ENCODE peak calls at places on chromosome 6, in four cellular contexts. J, T, L and U are unnamed samples.

GRCh38 chr6:168619560-168620314 is 178.8 kb downstream of the SMOC2 start:
- DNase-seq in T (no peak), J (no peak), L (no peak), U (no peak)

GRCh38 chr6:14696367-14696766 is 549.5 kb upstream of the JARID2 start:
- DNase-seq in J (no peak), T (no peak), L (no peak), U (no peak)

GRCh38 chr6:141685416-141685815 is 447.3 kb upstream of the GJE1 start:
- DNase-seq in T (no peak), L (no peak), J (no peak), U (no peak)

GRCh38 chr6:149899926-149900619 is 2.2 kb upstream of the RAET1E start:
- DNase-seq in T (no peak), L (peak; percentile 55), J (no peak), U (no peak)

GRCh38 chr6:11702039-11702795 is 76.4 kb downstream of the ADTRP start:
- DNase-seq in J (no peak), L (no peak), T (no peak), U (no peak)

GRCh38 chr6:131657630-131658111 is 20.6 kb downstream of the ENPP3 start:
- DNase-seq in L (no peak), T (no peak), J (no peak), U (no peak)

GRCh38 chr6:80217799-80218198 is 111.3 kb downstream of the BCKDHB start:
- DNase-seq in J (no peak), T (no peak), L (no peak), U (no peak)

GRCh38 chr6:13478525-13478962 is 8.9 kb downstream of the GFOD1 start:
- DNase-seq in J (no peak), T (no peak), L (no peak), U (no peak)

GRCh38 chr6:53608386-53608785 is 57.2 kb downstream of the KLHL31 start:
- DNase-seq in J (no peak), T (no peak), L (no peak), U (no peak)

GRCh38 chr6:25359191-25359861 is 80.2 kb downstream of the CARMIL1 start:
- DNase-seq in T (no peak), L (no peak), J (no peak), U (peak; percentile 36)

GRCh38 chr6:89255417-89255816 is 38.3 kb upstream of the GABRR1 start:
- DNase-seq in L (no peak), J (no peak), T (no peak), U (no peak)

GRCh38 chr6:89252902-89253301 is 35.7 kb upstream of the GABRR1 start:
- DNase-seq in T (no peak), J (no peak), L (no peak), U (no peak)

GRCh38 chr6:89257346-89257745 is 40.2 kb upstream of the GABRR1 start:
- DNase-seq in J (no peak), T (no peak), L (no peak), U (no peak)

GRCh38 chr6:89251976-89252375 is 34.8 kb upstream of the GABRR1 start:
- DNase-seq in L (no peak), T (no peak), J (no peak), U (no peak)

GRCh38 chr6:89254569-89254968 is 37.4 kb upstream of the GABRR1 start:
- DNase-seq in L (no peak), T (no peak), J (no peak), U (no peak)
- H3K27ac ChIP-seq in L (no peak overlapping the region), T (no peak overlapping the region), J (no peak overlapping the region), U (no peak overlapping the region)

DNA sequence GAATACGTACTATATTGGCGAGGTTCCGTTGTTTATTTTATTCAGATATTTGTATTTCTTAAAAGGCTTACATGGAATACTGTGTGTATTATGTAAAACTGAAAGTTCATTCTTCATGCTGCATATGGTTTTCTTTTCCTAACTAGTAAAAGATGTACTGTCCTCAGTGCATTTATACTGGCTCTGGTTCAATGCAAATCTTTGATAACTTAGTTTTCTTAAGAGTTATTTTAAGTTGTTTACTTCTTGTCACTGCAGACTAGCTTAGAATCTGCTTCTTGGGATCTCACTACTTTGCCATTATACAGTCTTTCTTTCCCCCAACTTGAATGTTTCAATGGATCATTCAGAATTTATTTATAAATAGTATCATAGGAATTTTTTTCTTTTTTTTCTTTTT is 42.0 kb downstream of the ADGRB3 start:
- DNase-seq in T (no peak), L (no peak), J (no peak), U (no peak)
- H3K4me3 ChIP-seq in T (no peak overlapping the region), L (no peak overlapping the region), J (no peak overlapping the region), U (no peak overlapping the region)

GRCh38 chr6:166156942-166157341 is 10.7 kb downstream of the TBXT start:
- DNase-seq in L (no peak), J (no peak), T (no peak), U (no peak)
- TF ChIP-seq CTCF in L (no peak), J (no peak), T (no peak), U (no peak)

GRCh38 chr6:110633731-110634130 is 157.3 kb upstream of the SLC22A16 start:
- DNase-seq in J (no peak), L (no peak), T (no peak), U (no peak)
- H3K27ac ChIP-seq in J (no peak overlapping the region), L (no peak overlapping the region), T (no peak overlapping the region), U (no peak overlapping the region)

DNA sequence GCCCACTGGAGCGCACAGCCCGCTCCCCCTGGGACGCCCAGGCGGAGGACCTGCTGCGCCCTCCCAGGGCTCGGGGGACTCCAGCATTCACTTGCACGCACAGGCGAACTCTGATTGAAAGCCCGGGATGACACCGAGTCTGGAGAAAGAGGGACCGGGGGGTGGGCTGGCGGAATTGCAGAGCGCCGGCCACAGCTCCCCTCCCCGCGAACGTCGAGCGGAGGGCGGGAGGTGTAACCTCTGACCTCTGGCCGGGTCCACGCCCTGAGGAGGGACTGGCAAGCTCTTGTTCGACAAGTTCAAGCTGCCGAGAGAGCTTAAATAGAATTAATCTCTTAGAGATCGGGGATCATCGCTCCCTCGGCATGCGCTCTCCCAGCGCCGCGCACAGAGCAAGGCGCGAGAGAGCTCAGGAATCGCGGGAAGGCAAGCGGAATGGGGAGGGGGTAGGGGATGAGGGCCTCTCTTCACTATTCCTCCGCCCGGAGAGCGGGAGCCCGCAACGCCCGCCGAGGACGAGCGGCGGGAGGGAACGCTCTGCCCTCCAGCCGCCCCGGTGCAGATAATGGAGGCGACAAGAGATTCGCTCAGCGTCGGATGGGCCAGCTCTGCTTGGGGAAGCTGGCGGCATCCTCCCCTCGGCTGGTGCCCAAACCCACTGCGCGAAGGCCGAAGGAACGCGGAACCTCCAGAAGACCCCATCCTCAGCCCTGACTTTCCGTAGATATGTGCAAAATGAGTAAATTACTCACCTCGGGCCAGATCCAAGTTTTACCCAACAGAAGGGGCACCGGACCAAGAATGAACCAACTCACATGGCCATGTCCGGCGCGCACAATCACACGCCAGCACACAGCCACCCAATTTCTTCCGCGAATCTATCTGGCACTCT is 761 bp upstream of the NR2E1 start:
- DNase-seq in L (no peak), J (no peak), T (no peak), U (no peak)
- H3K4me3 ChIP-seq in L (peak overlapping the region; percentile 10), J (no peak overlapping the region), T (no peak overlapping the region), U (no peak overlapping the region)

GRCh38 chr6:66396549-66396948 is 689.5 kb upstream of the EYS start:
- DNase-seq in J (no peak), L (no peak), T (no peak), U (no peak)
- TF ChIP-seq CTCF in J (no peak), L (no peak), T (no peak), U (no peak)

GRCh38 chr6:44071670-44072451 is 55.4 kb downstream of the MRPL14 start:
- DNase-seq in L (no peak), T (no peak), J (no peak), U (peak; percentile 48)
- H3K27ac ChIP-seq in L (peak overlapping the region; percentile 76), T (no peak overlapping the region), J (no peak overlapping the region), U (no peak overlapping the region)

GRCh38 chr6:137736048-137736846 is 130.8 kb upstream of the TNFAIP3 start:
- DNase-seq in J (no peak), T (no peak), L (no peak), U (no peak)
- H3K4me3 ChIP-seq in J (no peak overlapping the region), T (no peak overlapping the region), L (no peak overlapping the region), U (no peak overlapping the region)

GRCh38 chr6:46651766-46652165 is 852 bp downstream of the CYP39A1 start:
- DNase-seq in L (no peak), J (no peak), T (no peak), U (no peak)

GRCh38 chr6:46645265-46645664 is 7.4 kb downstream of the CYP39A1 start:
- DNase-seq in J (no peak), L (no peak), T (no peak), U (no peak)

GRCh38 chr6:46652232-46652602 is 401 bp downstream of the CYP39A1 start:
- DNase-seq in J (no peak), L (no peak), T (no peak), U (no peak)

GRCh38 chr6:46651006-46651405 is 1.6 kb downstream of the CYP39A1 start:
- DNase-seq in J (no peak), L (no peak), T (no peak), U (no peak)

GRCh38 chr6:46648869-46649488 is 3.6 kb downstream of the CYP39A1 start:
- DNase-seq in T (no peak), L (no peak), J (no peak), U (no peak)
- TF ChIP-seq CTCF in T (no peak), L (no peak), J (no peak), U (no peak)